ENCODE peak calls at places on chromosomes 7 and 10, in five cellular contexts. One of them, this sample, is unnamed.

GRCh38 chr10:73934074-73934473 is 23.1 kb downstream of the PLAU start:
- DNase-seq in H9: no peak
- DNase-seq in germinal center: no peak
- DNase-seq in epithelial cell of proximal tubule: no peak
- DNase-seq in foreskin fibroblast: no peak
- DNase-seq in this sample: no peak

GRCh38 chr10:66795871-66796270 is 130.0 kb upstream of the LRRTM3 start:
- DNase-seq in H9: no peak
- DNase-seq in foreskin fibroblast: no peak
- DNase-seq in epithelial cell of proximal tubule: no peak
- DNase-seq in germinal center: no peak
- DNase-seq in this sample: no peak

GRCh38 chr10:72030762-72031543 is 57.4 kb downstream of the SPOCK2 start:
- DNase-seq in germinal center: no peak
- DNase-seq in foreskin fibroblast: peak
- DNase-seq in epithelial cell of proximal tubule: no peak
- DNase-seq in H9: no peak
- DNase-seq in this sample: no peak

GRCh38 chr7:116796471-116796870 is 65.9 kb upstream of the CAPZA2 start:
- DNase-seq in epithelial cell of proximal tubule: no peak
- DNase-seq in germinal center: no peak
- DNase-seq in foreskin fibroblast: no peak
- DNase-seq in H9: no peak
- DNase-seq in this sample: no peak

GRCh38 chr10:75613685-75614587 is 182.5 kb downstream of the LRMDA start:
- DNase-seq in foreskin fibroblast: no peak
- DNase-seq in epithelial cell of proximal tubule: no peak
- DNase-seq in H9: no peak
- DNase-seq in germinal center: no peak
- DNase-seq in this sample: no peak

GRCh38 chr7:80491462-80491861 is 20.4 kb downstream of the GNAT3 start:
- DNase-seq in foreskin fibroblast: no peak
- DNase-seq in H9: no peak
- DNase-seq in epithelial cell of proximal tubule: no peak
- DNase-seq in germinal center: no peak
- DNase-seq in this sample: no peak

GRCh38 chr7:116560021-116560970 is 35.5 kb downstream of the CAV1 start:
- DNase-seq in H9: no peak
- DNase-seq in foreskin fibroblast: peak
- DNase-seq in epithelial cell of proximal tubule: no peak
- DNase-seq in germinal center: no peak
- DNase-seq in this sample: no peak

GRCh38 chr10:132648072-132648855 is 110.7 kb downstream of the INPP5A start:
- DNase-seq in foreskin fibroblast: no peak
- DNase-seq in H9: no peak
- DNase-seq in germinal center: no peak
- DNase-seq in epithelial cell of proximal tubule: no peak
- DNase-seq in this sample: no peak

GRCh38 chr7:32518534-32519140 is 23.3 kb downstream of the AVL9 start:
- DNase-seq in H9: no peak
- DNase-seq in foreskin fibroblast: peak
- DNase-seq in germinal center: no peak
- DNase-seq in epithelial cell of proximal tubule: no peak
- DNase-seq in this sample: no peak

GRCh38 chr7:81004098-81004497 is 85.2 kb upstream of the SEMA3C start:
- DNase-seq in H9: no peak
- DNase-seq in epithelial cell of proximal tubule: peak
- DNase-seq in foreskin fibroblast: peak
- DNase-seq in germinal center: no peak
- DNase-seq in this sample: no peak

GRCh38 chr7:96093435-96093834 is 228.5 kb downstream of the SLC25A13 start:
- DNase-seq in foreskin fibroblast: peak
- DNase-seq in germinal center: no peak
- DNase-seq in H9: no peak
- DNase-seq in epithelial cell of proximal tubule: peak
- DNase-seq in this sample: no peak

GRCh38 chr7:30469303-30469702 is 9.3 kb downstream of the NOD1 start:
- DNase-seq in H9: peak
- DNase-seq in epithelial cell of proximal tubule: peak
- DNase-seq in foreskin fibroblast: peak
- DNase-seq in germinal center: no peak
- DNase-seq in this sample: peak

GRCh38 chr10:122295423-122295947 is 24.4 kb downstream of the BTBD16 start:
- DNase-seq in foreskin fibroblast: no peak
- DNase-seq in germinal center: no peak
- DNase-seq in H9: no peak
- DNase-seq in epithelial cell of proximal tubule: no peak
- DNase-seq in this sample: no peak

GRCh38 chr10:114957122-114957521 is 19.1 kb downstream of the TRUB1 start:
- DNase-seq in germinal center: no peak
- DNase-seq in H9: no peak
- DNase-seq in foreskin fibroblast: no peak
- DNase-seq in epithelial cell of proximal tubule: no peak
- DNase-seq in this sample: no peak

GRCh38 chr10:29590598-29591415 is 44.0 kb downstream of the SVIL start:
- DNase-seq in epithelial cell of proximal tubule: no peak
- DNase-seq in germinal center: peak
- DNase-seq in foreskin fibroblast: peak
- DNase-seq in H9: no peak
- DNase-seq in this sample: no peak

GRCh38 chr10:25552283-25552919 is 377.6 kb downstream of the GPR158 start:
- DNase-seq in epithelial cell of proximal tubule: no peak
- DNase-seq in germinal center: no peak
- DNase-seq in H9: no peak
- DNase-seq in foreskin fibroblast: no peak
- DNase-seq in this sample: no peak

GRCh38 chr10:79116363-79116762 is 47.6 kb downstream of the ZMIZ1 start:
- DNase-seq in foreskin fibroblast: no peak
- DNase-seq in germinal center: no peak
- DNase-seq in epithelial cell of proximal tubule: no peak
- DNase-seq in H9: no peak
- DNase-seq in this sample: no peak

GRCh38 chr10:49096890-49097445 is 18.4 kb downstream of the VSTM4 start:
- DNase-seq in H9: no peak
- DNase-seq in foreskin fibroblast: no peak
- DNase-seq in epithelial cell of proximal tubule: no peak
- DNase-seq in germinal center: no peak
- DNase-seq in this sample: no peak

GRCh38 chr10:19876570-19876969 is 60.3 kb downstream of the PLXDC2 start:
- DNase-seq in germinal center: no peak
- DNase-seq in H9: no peak
- DNase-seq in foreskin fibroblast: no peak
- DNase-seq in epithelial cell of proximal tubule: no peak
- DNase-seq in this sample: no peak

GRCh38 chr7:95718556-95719410 is 53.6 kb upstream of the DYNC1I1 start:
- DNase-seq in germinal center: no peak
- DNase-seq in epithelial cell of proximal tubule: no peak
- DNase-seq in H9: no peak
- DNase-seq in foreskin fibroblast: peak
- DNase-seq in this sample: no peak

GRCh38 chr7:5419523-5420107 is 4.0 kb downstream of the TNRC18 start:
- DNase-seq in foreskin fibroblast: peak
- DNase-seq in germinal center: no peak
- DNase-seq in H9: peak
- DNase-seq in epithelial cell of proximal tubule: no peak
- DNase-seq in this sample: no peak

GRCh38 chr7:44791278-44792219 is 4.9 kb upstream of the PPIA start:
- DNase-seq in foreskin fibroblast: peak
- DNase-seq in germinal center: no peak
- DNase-seq in epithelial cell of proximal tubule: no peak
- DNase-seq in H9: no peak
- DNase-seq in this sample: no peak

GRCh38 chr10:94403034-94403822 is 887 bp downstream of the TBC1D12 start:
- DNase-seq in germinal center: peak
- DNase-seq in foreskin fibroblast: peak
- DNase-seq in epithelial cell of proximal tubule: no peak
- DNase-seq in H9: peak
- DNase-seq in this sample: peak

GRCh38 chr7:76074972-76075370 is 27.1 kb downstream of the MDH2 start:
- DNase-seq in epithelial cell of proximal tubule: no peak
- DNase-seq in H9: no peak
- DNase-seq in germinal center: no peak
- DNase-seq in foreskin fibroblast: peak
- DNase-seq in this sample: no peak

GRCh38 chr10:50512743-50513416 is 110.9 kb downstream of the SGMS1 start:
- DNase-seq in germinal center: peak
- DNase-seq in foreskin fibroblast: no peak
- DNase-seq in H9: no peak
- DNase-seq in epithelial cell of proximal tubule: no peak
- DNase-seq in this sample: no peak

GRCh38 chr10:20993387-20994170 is 96.5 kb upstream of the NEBL start:
- DNase-seq in foreskin fibroblast: peak
- DNase-seq in germinal center: no peak
- DNase-seq in H9: no peak
- DNase-seq in epithelial cell of proximal tubule: no peak
- DNase-seq in this sample: no peak

GRCh38 chr10:101858723-101859500 is 15.3 kb upstream of the KCNIP2 start:
- DNase-seq in H9: no peak
- DNase-seq in foreskin fibroblast: no peak
- DNase-seq in germinal center: no peak
- DNase-seq in epithelial cell of proximal tubule: no peak
- DNase-seq in this sample: no peak

GRCh38 chr7:19939746-19940145 is 166.3 kb upstream of the TMEM196 start:
- DNase-seq in germinal center: no peak
- DNase-seq in epithelial cell of proximal tubule: peak
- DNase-seq in H9: no peak
- DNase-seq in foreskin fibroblast: peak
- DNase-seq in this sample: no peak